ENCODE peak calls at places on chromosomes 6 and 20, in nine cellular contexts. One of them, this sample, is unnamed.

GRCh38 chr6:15073344-15073789 is 172.5 kb upstream of the JARID2 start:
- DNase-seq in H54: peak
- DNase-seq in COR-L47: no peak
- DNase-seq in germinal center: no peak
- DNase-seq in ovary: no peak
- DNase-seq in CD8-positive, alpha-beta memory T cell: no peak
- DNase-seq in tibial nerve: no peak
- DNase-seq in MV-4-11: no peak
- DNase-seq in astrocyte of the cerebellum: no peak
- DNase-seq in this sample: no peak

GRCh38 chr6:159700970-159701369 is 7.9 kb upstream of the SOD2 start:
- DNase-seq in H54: no peak
- DNase-seq in COR-L47: no peak
- DNase-seq in germinal center: peak
- DNase-seq in ovary: no peak
- DNase-seq in CD8-positive, alpha-beta memory T cell: no peak
- DNase-seq in tibial nerve: no peak
- DNase-seq in MV-4-11: no peak
- DNase-seq in astrocyte of the cerebellum: no peak
- DNase-seq in this sample: peak

GRCh38 chr6:168190646-168191443 is 111.8 kb upstream of the FRMD1 start:
- DNase-seq in H54: no peak
- DNase-seq in COR-L47: no peak
- DNase-seq in germinal center: no peak
- DNase-seq in ovary: no peak
- DNase-seq in CD8-positive, alpha-beta memory T cell: no peak
- DNase-seq in tibial nerve: no peak
- DNase-seq in MV-4-11: no peak
- DNase-seq in astrocyte of the cerebellum: no peak
- DNase-seq in this sample: no peak

GRCh38 chr6:5135783-5136376 is 50.7 kb downstream of the PPP1R3G start:
- DNase-seq in H54: no peak
- DNase-seq in COR-L47: peak
- DNase-seq in germinal center: no peak
- DNase-seq in ovary: no peak
- DNase-seq in CD8-positive, alpha-beta memory T cell: peak
- DNase-seq in tibial nerve: peak
- DNase-seq in MV-4-11: peak
- DNase-seq in astrocyte of the cerebellum: no peak
- DNase-seq in this sample: peak

GRCh38 chr6:43950206-43950605 is 177.0 kb downstream of the MRPL14 start:
- DNase-seq in H54: no peak
- DNase-seq in COR-L47: no peak
- DNase-seq in germinal center: no peak
- DNase-seq in ovary: no peak
- DNase-seq in CD8-positive, alpha-beta memory T cell: no peak
- DNase-seq in tibial nerve: no peak
- DNase-seq in MV-4-11: no peak
- DNase-seq in astrocyte of the cerebellum: no peak
- DNase-seq in this sample: no peak

GRCh38 chr6:163585932-163586437 is 171.5 kb downstream of the QKI start:
- DNase-seq in H54: peak
- DNase-seq in COR-L47: no peak
- DNase-seq in germinal center: no peak
- DNase-seq in ovary: no peak
- DNase-seq in CD8-positive, alpha-beta memory T cell: no peak
- DNase-seq in tibial nerve: peak
- DNase-seq in MV-4-11: peak
- DNase-seq in astrocyte of the cerebellum: peak
- DNase-seq in this sample: no peak

GRCh38 chr20:63628246-63628975 is 1.5 kb upstream of the GMEB2 start:
- DNase-seq in H54: no peak
- DNase-seq in COR-L47: peak
- DNase-seq in germinal center: no peak
- DNase-seq in ovary: peak
- DNase-seq in CD8-positive, alpha-beta memory T cell: no peak
- DNase-seq in tibial nerve: peak
- DNase-seq in MV-4-11: peak
- DNase-seq in astrocyte of the cerebellum: no peak
- DNase-seq in this sample: peak

GRCh38 chr20:18046535-18046934 is 11.2 kb downstream of the OVOL2 start:
- DNase-seq in H54: no peak
- DNase-seq in COR-L47: no peak
- DNase-seq in germinal center: no peak
- DNase-seq in ovary: no peak
- DNase-seq in CD8-positive, alpha-beta memory T cell: no peak
- DNase-seq in tibial nerve: no peak
- DNase-seq in MV-4-11: no peak
- DNase-seq in astrocyte of the cerebellum: no peak
- DNase-seq in this sample: no peak

GRCh38 chr6:84643778-84644177 is 120.6 kb downstream of the TBX18 start:
- DNase-seq in H54: no peak
- DNase-seq in COR-L47: no peak
- DNase-seq in germinal center: no peak
- DNase-seq in ovary: no peak
- DNase-seq in CD8-positive, alpha-beta memory T cell: no peak
- DNase-seq in tibial nerve: no peak
- DNase-seq in MV-4-11: no peak
- DNase-seq in astrocyte of the cerebellum: no peak
- DNase-seq in this sample: no peak

GRCh38 chr6:6696867-6697531 is 108.5 kb downstream of the LY86 start:
- DNase-seq in H54: peak
- DNase-seq in COR-L47: peak
- DNase-seq in germinal center: no peak
- DNase-seq in ovary: peak
- DNase-seq in CD8-positive, alpha-beta memory T cell: no peak
- DNase-seq in tibial nerve: no peak
- DNase-seq in MV-4-11: peak
- DNase-seq in astrocyte of the cerebellum: no peak
- DNase-seq in this sample: peak

GRCh38 chr20:45470262-45470931 is 844 bp downstream of the WFDC2 start:
- DNase-seq in H54: no peak
- DNase-seq in COR-L47: peak
- DNase-seq in germinal center: no peak
- DNase-seq in ovary: peak
- DNase-seq in CD8-positive, alpha-beta memory T cell: no peak
- DNase-seq in tibial nerve: no peak
- DNase-seq in MV-4-11: no peak
- DNase-seq in astrocyte of the cerebellum: no peak
- DNase-seq in this sample: no peak

GRCh38 chr6:15770347-15771143 is 107.7 kb upstream of the DTNBP1 start:
- DNase-seq in H54: no peak
- DNase-seq in COR-L47: no peak
- DNase-seq in germinal center: no peak
- DNase-seq in ovary: no peak
- DNase-seq in CD8-positive, alpha-beta memory T cell: no peak
- DNase-seq in tibial nerve: no peak
- DNase-seq in MV-4-11: peak
- DNase-seq in astrocyte of the cerebellum: no peak
- DNase-seq in this sample: peak